ENCODE peak calls at places on chromosomes 5 and 9, in five cellular contexts. W is stimulated activated naive B cell treated with anti-CD40 and anti-IgM and Interleukin-4, amounts not matched to agents 10 μg/mL and 1 μg/mL and 100 μg/mL, for 72 hours; J is stimulated activated CD4-positive, alpha-beta T cell treated with anti-CD3 and anti-CD28 coated beads, Interleukin-15, amount 100 ng/mL, for 1 hour; G is CD4-positive, alpha-beta T cell; V is BJ. P is an unnamed sample.

GRCh38 chr5:73327908-73328455 is 120.6 kb downstream of the FOXD1 start:
- DNase-seq in W (no peak), J (no peak), G (no peak), V (no peak), P (no peak)

GRCh38 chr5:135466178-135467050 is 14.3 kb upstream of the TIFAB start:
- DNase-seq in W (peak; percentile 61), J (peak; percentile 10), G (peak; percentile 72), V (no peak), P (no peak)

GRCh38 chr5:150175076-150175475 is 8.5 kb downstream of the CDX1 start:
- DNase-seq in W (no peak), J (no peak), G (no peak), V (no peak), P (no peak)

GRCh38 chr9:18493361-18494015 is 19.5 kb downstream of the ADAMTSL1 start:
- DNase-seq in W (no peak), J (no peak), G (no peak), V (no peak), P (no peak)

GRCh38 chr5:115415143-115415491 is 118.7 kb upstream of the CCDC112 start:
- DNase-seq in W (peak; percentile 24), J (no peak), G (no peak), V (no peak), P (peak; percentile 80)

GRCh38 chr9:137188086-137188489 is 272 bp downstream of the ANAPC2 start:
- DNase-seq in W (no peak), J (no peak), G (no peak), V (no peak), P (no peak)

GRCh38 chr5:140322751-140323731 is 20.1 kb upstream of the PFDN1 start:
- DNase-seq in W (no peak), J (no peak), G (no peak), V (peak; percentile 77), P (peak; percentile 39)

GRCh38 chr5:76785493-76785892 is 33.3 kb upstream of the F2RL1 start:
- DNase-seq in W (no peak), J (no peak), G (no peak), V (no peak), P (no peak)

GRCh38 chr9:136944094-136944518 is 432 bp downstream of the FBXW5 start:
- DNase-seq in W (no peak), J (no peak), G (peak; percentile 49), V (no peak), P (no peak)

GRCh38 chr9:33147770-33148169 is 19.4 kb downstream of the B4GALT1 start:
- DNase-seq in W (no peak), J (no peak), G (no peak), V (no peak), P (no peak)

GRCh38 chr9:125744616-125745387 is 2.4 kb upstream of the PBX3 start:
- DNase-seq in W (no peak), J (no peak), G (no peak), V (peak; percentile 74), P (no peak)

GRCh38 chr9:110133608-110134214 is 74.2 kb downstream of the C9orf152 start:
- DNase-seq in W (no peak), J (no peak), G (no peak), V (no peak), P (no peak)

GRCh38 chr5:148418511-148418910 is 34.8 kb downstream of the FBXO38 start:
- DNase-seq in W (no peak), J (no peak), G (no peak), V (no peak), P (no peak)

GRCh38 chr5:10552183-10553143 is 11.4 kb upstream of the ANKRD33B start:
- DNase-seq in W (no peak), J (no peak), G (no peak), V (no peak), P (no peak)

GRCh38 chr9:91207889-91208651 is 153.6 kb downstream of the AUH start:
- DNase-seq in W (peak; percentile 69), J (no peak), G (no peak), V (no peak), P (no peak)

P was measured in HFF-Myc.